ENCODE peak calls at places on chromosomes 4 and X, in nine cellular contexts. V is spleen; I is NCI-H82; K is stimulated activated CD8-positive, alpha-beta memory T cell treated with anti-CD3 and anti-CD28 coated beads, Interleukin-12 subunit alpha, Interleukin-12 subunit beta, amount 100 ng/mL, for 4 hours; R is cardiac muscle cell; D is HT1080; F is retina; E is transverse colon; B is occipital lobe. H is an unnamed sample.

GRCh38 chr4:7399433-7400234 is 35.1 kb downstream of the PSAPL1 start:
- DNase-seq in B (no peak), D (no peak), F (no peak), V (peak; percentile 24), K (no peak), E (no peak), R (no peak), I (no peak), H (no peak)

GRCh38 chrX:68868316-68868715 is 39.5 kb downstream of the EFNB1 start:
- DNase-seq in I (no peak), E (no peak), F (no peak), D (no peak), R (peak; percentile 37), V (no peak), B (no peak), K (no peak), H (no peak)

GRCh38 chr4:1009647-1010521 is 1.5 kb upstream of the FGFRL1 start:
- DNase-seq in I (peak; percentile 49), F (peak; percentile 78), R (peak; percentile 56), V (peak; percentile 95), E (peak; percentile 84), K (peak; percentile 59), B (peak; percentile 44), D (peak; percentile 17), H (peak; percentile 57)

GRCh38 chrX:19214248-19214787 is 92.0 kb upstream of the ADGRG2 start:
- DNase-seq in R (no peak), D (peak; percentile 16), V (no peak), E (no peak), F (no peak), I (no peak), K (no peak), B (no peak), H (no peak)

GRCh38 chr4:2794707-2795557 is 2.0 kb downstream of the SH3BP2 start:
- DNase-seq in F (no peak), E (peak; percentile 55), R (peak; percentile 92), I (no peak), D (peak; percentile 69), K (no peak), B (no peak), V (peak; percentile 92), H (peak; percentile 51)

GRCh38 chr4:40349561-40350198 is 14.5 kb downstream of the CHRNA9 start:
- DNase-seq in K (no peak), E (no peak), R (peak; percentile 23), D (peak; percentile 54), B (no peak), V (no peak), F (no peak), I (no peak), H (no peak)

GRCh38 chrX:122434942-122435341 is 749.1 kb upstream of the GRIA3 start:
- DNase-seq in E (no peak), V (no peak), B (no peak), I (no peak), R (no peak), K (no peak), F (no peak), D (no peak), H (no peak)

GRCh38 chr4:134531013-134531412 is 329.4 kb upstream of the PABPC4L start:
- DNase-seq in V (no peak), I (no peak), B (no peak), D (no peak), K (no peak), F (no peak), R (no peak), E (no peak), H (no peak)

GRCh38 chrX:42714981-42715688 is 62.8 kb downstream of the PPP1R2C start:
- DNase-seq in V (no peak), D (peak; percentile 47), E (peak; percentile 73), I (peak; percentile 77), B (peak; percentile 22), R (peak; percentile 13), F (peak; percentile 74), K (no peak), H (no peak)

GRCh38 chr4:41257901-41258300 is 1.2 kb downstream of the UCHL1 start:
- DNase-seq in I (peak; percentile 44), K (no peak), R (no peak), V (no peak), F (no peak), E (no peak), B (no peak), D (no peak), H (no peak)

GRCh38 chr4:107183155-107183774 is 147.2 kb upstream of the DKK2 start:
- DNase-seq in K (no peak), I (peak; percentile 58), R (peak; percentile 79), D (peak; percentile 44), V (no peak), E (no peak), B (no peak), F (peak; percentile 49), H (peak; percentile 11)

GRCh38 chr4:13617801-13618200 is 9.7 kb downstream of the BOD1L1 start:
- DNase-seq in R (no peak), K (no peak), B (no peak), D (no peak), F (no peak), I (no peak), V (no peak), E (no peak), H (no peak)

GRCh38 chr4:26753187-26753586 is 107.5 kb upstream of the STIM2 start:
- DNase-seq in K (no peak), R (no peak), V (no peak), E (no peak), D (no peak), F (no peak), I (no peak), B (no peak), H (no peak)

GRCh38 chrX:357693-358471 is 28.8 kb downstream of the PPP2R3B start:
- DNase-seq in E (no peak), K (no peak), V (peak; percentile 78), R (peak; percentile 42), B (no peak), F (no peak), D (peak; percentile 63), I (no peak), H (no peak)

GRCh38 chr4:1792832-1793495 is at the start of gene FGFR3:
- DNase-seq in R (peak; percentile 34), F (no peak), I (peak; percentile 61), K (peak; percentile 27), E (peak; percentile 56), V (no peak), B (no peak), D (no peak), H (no peak)

GRCh38 chr4:95317124-95317820 is 231.5 kb downstream of the UNC5C start:
- DNase-seq in I (no peak), D (no peak), F (peak; percentile 66), V (no peak), B (no peak), K (no peak), R (no peak), E (no peak), H (no peak)

GRCh38 chrX:49171752-49172279 is at the start of gene PLP2:
- DNase-seq in V (peak; percentile 90), R (peak; percentile 35), B (no peak), K (peak; percentile 62), E (peak; percentile 79), D (peak; percentile 57), F (peak; percentile 48), I (peak; percentile 70), H (peak; percentile 53)

GRCh38 chrX:45517090-45517973 is 316.7 kb upstream of the DIPK2B start:
- DNase-seq in R (peak; percentile 47), V (no peak), K (no peak), D (peak; percentile 77), E (no peak), F (no peak), B (no peak), I (no peak), H (no peak)

GRCh38 chrX:102345916-102346315 is 93.9 kb downstream of the NXF2B start:
- DNase-seq in K (peak; percentile 18), I (no peak), R (peak; percentile 39), V (peak; percentile 71), E (peak; percentile 70), F (peak; percentile 54), D (peak; percentile 12), B (no peak), H (no peak)

GRCh38 chrX:132331532-132331931 is 112.3 kb upstream of the RAP2C start:
- DNase-seq in B (no peak), F (no peak), R (no peak), E (no peak), I (no peak), D (no peak), V (no peak), K (no peak), H (no peak)

GRCh38 chrX:68847172-68847571 is 18.4 kb downstream of the EFNB1 start:
- DNase-seq in K (no peak), E (no peak), D (no peak), B (no peak), I (no peak), R (no peak), V (no peak), F (no peak), H (no peak)

GRCh38 chr4:181202249-181202648 is 1041.0 kb upstream of the TENM3 start:
- DNase-seq in I (no peak), B (no peak), V (no peak), K (no peak), D (no peak), F (no peak), E (no peak), R (no peak), H (no peak)

GRCh38 chr4:94508841-94509240 is 57.1 kb downstream of the PDLIM5 start:
- DNase-seq in D (no peak), I (no peak), V (no peak), B (no peak), R (peak; percentile 32), E (no peak), F (no peak), K (no peak), H (no peak)

GRCh38 chr4:117740736-117741135 is 293.6 kb upstream of the NDST3 start:
- DNase-seq in D (no peak), V (no peak), I (peak; percentile 4), R (no peak), B (no peak), F (no peak), E (no peak), K (no peak), H (no peak)

GRCh38 chr4:71497078-71497477 is 158.3 kb downstream of the SLC4A4 start:
- DNase-seq in E (no peak), K (no peak), F (no peak), B (no peak), R (no peak), I (no peak), D (no peak), V (no peak), H (no peak)

GRCh38 chrX:78532363-78532762 is 126.8 kb downstream of the RTL3 start:
- DNase-seq in V (no peak), E (no peak), B (no peak), R (no peak), I (no peak), D (no peak), K (no peak), F (no peak), H (no peak)

GRCh38 chr4:158778712-158779111 is 9.9 kb downstream of the FNIP2 start:
- DNase-seq in V (no peak), E (peak; percentile 56), D (peak; percentile 47), I (no peak), B (no peak), R (no peak), K (no peak), F (no peak), H (peak; percentile 67)

GRCh38 chrX:28189011-28189410 is 207.8 kb upstream of the DCAF8L1 start:
- DNase-seq in R (peak; percentile 69), V (no peak), K (no peak), E (no peak), D (peak; percentile 58), F (no peak), B (no peak), I (no peak), H (no peak)

GRCh38 chr4:128177376-128177959 is 110.1 kb downstream of the PGRMC2 start:
- DNase-seq in R (peak; percentile 12), I (no peak), E (no peak), F (no peak), B (no peak), K (no peak), V (no peak), D (no peak), H (no peak)